ENCODE peak calls at places on chromosomes 12 and 14, in five cellular contexts. Y is activated naive CD4-positive, alpha-beta T cell treated with Interleukin-2 at 50 U/mL for 16 hours; X is GF-D8; A is stimulated activated CD4-positive, alpha-beta T cell treated with anti-CD3 and anti-CD28 coated beads, Interleukin-15, amount 100 ng/mL, for 1 hour; F is mucosa of descending colon. T is an unnamed sample.

GRCh38 chr14:54189358-54190354 is 207.2 kb upstream of the CDKN3 start:
- DNase-seq in Y (no peak), X (no peak), A (no peak), F (no peak), T (no peak)

GRCh38 chr14:76937181-76938091 is 91.1 kb downstream of the IRF2BPL start:
- DNase-seq in Y (no peak), X (no peak), A (no peak), F (no peak), T (peak; percentile 87)

GRCh38 chr12:32108829-32109228 is 2.2 kb downstream of the BICD1 start:
- DNase-seq in Y (no peak), X (no peak), A (no peak), F (no peak), T (no peak)

GRCh38 chr12:106115450-106115849 is 23.3 kb downstream of the NUAK1 start:
- DNase-seq in Y (no peak), X (no peak), A (no peak), F (no peak), T (no peak)

GRCh38 chr12:93662961-93663728 is 14.0 kb upstream of the CRADD start:
- DNase-seq in Y (no peak), X (no peak), A (no peak), F (no peak), T (no peak)

GRCh38 chr12:121581681-121582439 is 1.0 kb upstream of the KDM2B start:
- DNase-seq in Y (no peak), X (no peak), A (no peak), F (no peak), T (no peak)

GRCh38 chr12:98582093-98582492 is 11.4 kb upstream of the SLC25A3 start:
- DNase-seq in Y (no peak), X (no peak), A (no peak), F (no peak), T (no peak)

GRCh38 chr14:68747366-68747765 is 45.5 kb downstream of the ZFP36L1 start:
- DNase-seq in Y (no peak), X (no peak), A (no peak), F (no peak), T (no peak)

GRCh38 chr12:132379576-132379975 is 50.2 kb upstream of the GALNT9 start:
- DNase-seq in Y (no peak), X (no peak), A (no peak), F (no peak), T (no peak)

GRCh38 chr14:101509730-101510371 is 51.4 kb upstream of the DIO3 start:
- DNase-seq in Y (no peak), X (no peak), A (no peak), F (peak; percentile 7), T (peak; percentile 52)

GRCh38 chr14:101979666-101980065 is 15.3 kb downstream of the DYNC1H1 start:
- DNase-seq in Y (no peak), X (no peak), A (no peak), F (no peak), T (no peak)

GRCh38 chr12:31007636-31008175 is 66.0 kb upstream of the DDX11 start:
- DNase-seq in Y (no peak), X (no peak), A (no peak), F (no peak), T (no peak)

GRCh38 chr14:105486974-105487448 is 325 bp downstream of the CRIP1 start:
- DNase-seq in Y (peak; percentile 64), X (no peak), A (no peak), F (peak; percentile 85), T (peak; percentile 89)

GRCh38 chr14:76761849-76762616 is 765 bp downstream of the VASH1 start:
- DNase-seq in Y (no peak), X (no peak), A (no peak), F (peak; percentile 24), T (no peak)

GRCh38 chr14:32121536-32121935 is 44.4 kb downstream of the ARHGAP5 start:
- DNase-seq in Y (no peak), X (no peak), A (no peak), F (no peak), T (no peak)

GRCh38 chr14:20415723-20416622 is 2.7 kb upstream of the TEP1 start:
- DNase-seq in Y (peak; percentile 17), X (peak; percentile 64), A (no peak), F (no peak), T (no peak)

GRCh38 chr14:100662850-100663527 is 63.7 kb upstream of the DLK1 start:
- DNase-seq in Y (peak; percentile 62), X (peak; percentile 33), A (peak; percentile 49), F (peak; percentile 81), T (no peak)

GRCh38 chr14:93974299-93974698 is 2.1 kb downstream of the ASB2 start:
- DNase-seq in Y (no peak), X (no peak), A (no peak), F (no peak), T (no peak)

GRCh38 chr14:23910081-23910875 is 43.3 kb upstream of the DHRS4 start:
- DNase-seq in Y (no peak), X (no peak), A (no peak), F (peak; percentile 73), T (no peak)

GRCh38 chr12:100359822-100360221 is 2.9 kb downstream of the SLC17A8 start:
- DNase-seq in Y (no peak), X (no peak), A (no peak), F (no peak), T (no peak)

GRCh38 chr12:57216014-57216891 is at the start of gene NXPH4:
- DNase-seq in Y (peak; percentile 66), X (no peak), A (peak; percentile 52), F (peak; percentile 67), T (no peak)

GRCh38 chr12:111428081-111428727 is 22.5 kb downstream of the SH2B3 start:
- DNase-seq in Y (no peak), X (no peak), A (no peak), F (no peak), T (no peak)

GRCh38 chr12:27243006-27243405 is 1.1 kb upstream of the STK38L start:
- DNase-seq in Y (no peak), X (no peak), A (no peak), F (no peak), T (no peak)

GRCh38 chr14:92568621-92569479 is 55.3 kb downstream of the RIN3 start:
- DNase-seq in Y (no peak), X (no peak), A (no peak), F (no peak), T (no peak)

GRCh38 chr12:70876952-70877351 is 43.6 kb downstream of the PTPRR start:
- DNase-seq in Y (no peak), X (no peak), A (no peak), F (no peak), T (no peak)

GRCh38 chr12:105351523-105351922 is 21.0 kb downstream of the C12orf75 start:
- DNase-seq in Y (no peak), X (no peak), A (no peak), F (no peak), T (no peak)

GRCh38 chr14:90060312-90060964 is 1.4 kb upstream of the KCNK13 start:
- DNase-seq in Y (peak; percentile 47), X (no peak), A (peak; percentile 44), F (peak; percentile 70), T (no peak)

GRCh38 chr12:12954878-12955625 is 3.1 kb upstream of the GPRC5D start:
- DNase-seq in Y (no peak), X (no peak), A (no peak), F (no peak), T (no peak)